ENCODE peak calls at places on chromosomes 13 and 19, in four cellular contexts. X is effector memory CD4-positive, alpha-beta T cell; S is AG04450; E is ovary. L is an unnamed sample. For H3K9me3, the result is how much of the 10 kb centered on the place peaks cover.

GRCh38 chr19:7865262-7865911 is 8.8 kb downstream of the PRR36 start:
- DNase-seq in X (no peak), S (no peak), E (no peak), L (no peak)

GRCh38 chr19:14031719-14032480 is at the start of gene IL27RA:
- DNase-seq in X (peak), S (no peak), E (no peak), L (peak)

GRCh38 chr19:17036640-17037039 is 10.0 kb upstream of the CPAMD8 start:
- DNase-seq in E (no peak), S (no peak), X (no peak), L (no peak)

GRCh38 chr19:929523-930258 is 3.9 kb downstream of the ARID3A start:
- DNase-seq in X (no peak), S (no peak), E (no peak), L (no peak)

GRCh38 chr19:32124585-32124984 is 220.8 kb upstream of the ZNF507 start:
- DNase-seq in E (no peak), X (no peak), S (no peak), L (no peak)

GRCh38 chr13:31870511-31870910 is 131.2 kb downstream of the RXFP2 start:
- DNase-seq in S (no peak), E (no peak), X (no peak), L (no peak)

GRCh38 chr19:18002347-18002850 is 5.6 kb upstream of the ARRDC2 start:
- DNase-seq in S (no peak), E (no peak), X (no peak), L (peak)

GRCh38 chr13:37475966-37476365 is 122.6 kb downstream of the POSTN start:
- DNase-seq in S (no peak), E (no peak), X (no peak), L (no peak)

GRCh38 chr13:59391696-59392095 is 772.0 kb downstream of the DIAPH3 start:
- DNase-seq in X (peak), S (peak), E (peak), L (no peak)

GRCh38 chr13:107809125-107809524 is 406.2 kb downstream of the LIG4 start:
- DNase-seq in E (no peak), S (no peak), X (no peak), L (no peak)

GRCh38 chr19:33767898-33768413 is 28.7 kb upstream of the KCTD15 start:
- DNase-seq in E (no peak), S (no peak), X (no peak), L (no peak)

GRCh38 chr13:24528816-24529398 is 16.3 kb upstream of the PARP4 start:
- DNase-seq in E (no peak), S (no peak), X (no peak), L (no peak)
- H3K27ac ChIP-seq in E (no peak), S (no peak), X (no peak), L (no peak)

DNA sequence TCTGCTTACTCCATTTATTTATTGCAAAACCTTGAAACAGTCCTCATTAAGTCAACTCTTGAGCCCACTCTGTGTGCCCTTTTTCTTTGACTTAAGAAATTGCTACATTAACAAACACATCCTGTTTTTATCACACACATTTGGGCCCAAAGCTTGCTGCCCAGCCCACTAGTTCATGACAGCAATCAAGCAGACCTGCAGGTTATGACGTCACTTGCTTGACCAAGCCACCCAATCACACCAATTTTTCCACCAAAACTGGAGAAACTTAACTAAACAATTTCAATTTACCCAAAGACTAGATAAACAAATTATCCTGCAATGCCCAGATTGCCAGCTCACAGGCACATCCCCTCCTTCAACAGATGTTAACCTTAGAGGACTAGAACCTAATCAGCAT is 120.7 kb downstream of the ZNF429 start:
- DNase-seq in E (no peak), S (no peak), X (no peak), L (no peak)
- H3K9me3 ChIP-seq in E (under half), S (under half), X (under half), L (under half)

GRCh38 chr19:50658438-50659317 is 9.4 kb downstream of the C19orf81 start:
- DNase-seq in E (peak), S (no peak), X (no peak), L (peak)
- H3K27ac ChIP-seq in E (no peak), S (peak), X (no peak), L (no peak)

DNA sequence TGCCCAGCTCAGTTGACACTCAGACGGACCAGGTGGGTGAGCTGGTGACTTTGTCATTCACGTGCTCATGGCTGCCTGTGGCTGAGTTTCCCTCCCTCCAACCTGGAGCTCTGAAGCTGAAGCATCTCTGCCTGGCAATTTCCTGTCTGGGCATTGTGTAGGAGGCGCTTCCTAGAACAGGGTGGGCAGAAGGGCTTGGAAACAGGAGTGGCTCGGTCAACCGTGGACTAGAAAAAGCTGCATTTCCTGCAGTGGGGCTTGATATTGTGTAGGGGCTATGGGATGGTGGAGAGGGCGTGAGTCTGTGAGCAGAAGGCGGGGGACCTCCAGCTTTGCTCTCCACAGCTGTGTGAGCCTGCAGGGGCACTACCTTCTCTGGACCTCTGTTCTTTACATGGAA is 278.3 kb downstream of the TEX29 start:
- DNase-seq in E (no peak), S (no peak), X (no peak), L (no peak)
- H3K9me3 ChIP-seq in E (under half), S (half or more), X (under half), L (under half)

L was measured in pancreas.